ENCODE peak calls at places on chromosomes 12 and 14, in seven cellular contexts. S, J, N, K, H, O and I are unnamed samples.

GRCh38 chr14:50947446-50947845 is 3.2 kb upstream of the PYGL start:
- DNase-seq in N (no peak), H (no peak), J (no peak), K (no peak), O (no peak), S (no peak), I (no peak)

GRCh38 chr14:105852378-105853088 is 326.1 kb downstream of the TMEM121 start:
- DNase-seq in O (no peak), S (peak), J (no peak), K (no peak), N (peak), H (no peak), I (no peak)

GRCh38 chr14:100965296-100965695 is 61.8 kb upstream of the RTL1 start:
- DNase-seq in N (no peak), K (no peak), H (no peak), O (no peak), S (no peak), J (no peak), I (no peak)

GRCh38 chr12:121806556-121807308 is 2.9 kb downstream of the SETD1B start:
- DNase-seq in N (no peak), O (no peak), H (no peak), J (no peak), K (no peak), S (peak), I (no peak)

GRCh38 chr12:14959126-14959440 is 2.3 kb downstream of the ARHGDIB start:
- DNase-seq in N (no peak), J (no peak), S (no peak), H (no peak), K (no peak), O (no peak), I (no peak)

GRCh38 chr12:114361545-114361944 is 44.4 kb downstream of the TBX5 start:
- DNase-seq in O (no peak), J (no peak), H (no peak), N (no peak), K (no peak), S (no peak), I (no peak)

GRCh38 chr14:50974118-50974517 is 29.8 kb upstream of the PYGL start:
- DNase-seq in O (no peak), N (no peak), K (no peak), J (no peak), H (no peak), S (no peak), I (no peak)

GRCh38 chr12:109724321-109724892 is 10.8 kb downstream of the FAM222A start:
- DNase-seq in S (no peak), N (no peak), K (no peak), O (no peak), J (no peak), H (no peak), I (no peak)

GRCh38 chr14:99792551-99793212 is 531 bp upstream of the EML1 start:
- DNase-seq in J (peak), H (peak), S (peak), K (no peak), N (peak), O (no peak), I (no peak)

GRCh38 chr12:95014554-95014953 is 11.1 kb upstream of the NDUFA12 start:
- DNase-seq in S (no peak), H (no peak), O (no peak), N (no peak), J (no peak), K (no peak), I (no peak)

GRCh38 chr12:8031872-8032241 is 659 bp upstream of the FOXJ2 start:
- DNase-seq in S (no peak), J (no peak), H (no peak), O (no peak), N (no peak), K (no peak), I (no peak)

GRCh38 chr12:132227782-132228417 is 83.6 kb downstream of the NOC4L start:
- DNase-seq in N (no peak), O (no peak), S (no peak), J (no peak), K (no peak), H (no peak), I (no peak)

GRCh38 chr12:42985506-42985905 is 396.0 kb upstream of the PRICKLE1 start:
- DNase-seq in J (no peak), O (no peak), H (no peak), K (no peak), N (no peak), S (no peak), I (no peak)

GRCh38 chr12:116708826-116709756 is 28.8 kb downstream of the SPRING1 start:
- DNase-seq in K (peak), S (peak), O (peak), J (peak), N (no peak), H (peak), I (no peak)

GRCh38 chr12:107320031-107320928 is 226.9 kb upstream of the CRY1 start:
- DNase-seq in N (no peak), H (peak), K (peak), J (no peak), O (peak), S (no peak), I (no peak)